ENCODE peak calls at places on chromosomes 13 and 19, in seven cellular contexts. A is H1, F is K562, J is GM12892, X is SK-N-SH, Q is HepG2, K is GM12878. Z is an unnamed sample.

GRCh38 chr19:7918615-7919421 is 1.3 kb upstream of the SNAPC2 start:
- DNase-seq in A (no peak), F (no peak), J (no peak), X (no peak), Q (peak; percentile 81), K (no peak), Z (no peak)

GRCh38 chr19:952680-953500 is 27.1 kb downstream of the ARID3A start:
- DNase-seq in A (no peak), F (peak; percentile 81), J (no peak), X (no peak), Q (peak; percentile 95), K (no peak), Z (no peak)

GRCh38 chr19:7069042-7069903 is at the start of gene ZNF557:
- DNase-seq in A (peak; percentile 87), F (peak; percentile 98), J (peak; percentile 85), X (peak; percentile 97), Q (peak; percentile 88), K (peak; percentile 88), Z (peak; percentile 86)

GRCh38 chr13:114202581-114202980 is 23.5 kb downstream of the CFAP97D2 start:
- DNase-seq in A (no peak), F (no peak), J (no peak), X (no peak), Q (no peak), K (no peak), Z (no peak)

GRCh38 chr19:33771308-33772101 is 25.2 kb upstream of the KCTD15 start:
- DNase-seq in A (peak; percentile 29), F (peak; percentile 82), J (peak; percentile 82), X (peak; percentile 92), Q (peak; percentile 50), K (no peak), Z (peak; percentile 85)

GRCh38 chr19:30155529-30156200 is 213.6 kb downstream of the URI1 start:
- DNase-seq in A (no peak), F (no peak), J (no peak), X (no peak), Q (no peak), K (no peak), Z (no peak)

GRCh38 chr13:114101831-114102520 is 30.4 kb downstream of the RASA3 start:
- DNase-seq in A (no peak), F (no peak), J (no peak), X (peak; percentile 37), Q (no peak), K (no peak), Z (no peak)

GRCh38 chr19:16544468-16545231 is 2.4 kb upstream of the CHERP start:
- DNase-seq in A (no peak), F (no peak), J (no peak), X (no peak), Q (no peak), K (no peak), Z (no peak)

GRCh38 chr19:35257113-35257461 is 8.3 kb downstream of the LSR start:
- DNase-seq in A (no peak), F (no peak), J (no peak), X (no peak), Q (no peak), K (no peak), Z (no peak)

GRCh38 chr13:78102121-78102677 is 183.6 kb upstream of the EDNRB start:
- DNase-seq in A (no peak), F (no peak), J (no peak), X (no peak), Q (no peak), K (peak; percentile 5), Z (no peak)

GRCh38 chr19:16325161-16325527 is 518 bp downstream of the KLF2 start:
- DNase-seq in A (no peak), F (peak; percentile 55), J (no peak), X (peak; percentile 65), Q (no peak), K (no peak), Z (no peak)

GRCh38 chr13:114151565-114152284 is 19.3 kb upstream of the RASA3 start:
- DNase-seq in A (no peak), F (peak; percentile 20), J (no peak), X (no peak), Q (no peak), K (no peak), Z (no peak)

GRCh38 chr13:112227031-112227430 is 149.1 kb upstream of the SPACA7 start:
- DNase-seq in A (no peak), F (no peak), J (no peak), X (no peak), Q (no peak), K (no peak), Z (no peak)

GRCh38 chr13:27120011-27120410 is 51.6 kb downstream of the USP12 start:
- DNase-seq in A (no peak), F (no peak), J (no peak), X (no peak), Q (no peak), K (no peak), Z (no peak)

GRCh38 chr19:27748551-27749152 is 1464.3 kb downstream of the UQCRFS1 start:
- DNase-seq in A (no peak), F (no peak), J (no peak), X (no peak), Q (no peak), K (no peak), Z (no peak)

GRCh38 chr19:41422456-41422855 is 4.7 kb downstream of the B3GNT8 start:
- DNase-seq in A (no peak), F (no peak), J (no peak), X (no peak), Q (no peak), K (no peak), Z (no peak)

GRCh38 chr19:17549088-17549740 is 6.2 kb upstream of the COLGALT1 start:
- DNase-seq in A (no peak), F (peak; percentile 42), J (no peak), X (no peak), Q (no peak), K (no peak), Z (no peak)

GRCh38 chr19:3506384-3507340 is 551 bp downstream of the FZR1 start:
- DNase-seq in A (no peak), F (peak; percentile 28), J (no peak), X (peak; percentile 66), Q (no peak), K (no peak), Z (no peak)

GRCh38 chr19:42546831-42547500 is 18.7 kb upstream of the CEACAM1 start:
- DNase-seq in A (no peak), F (no peak), J (no peak), X (no peak), Q (no peak), K (no peak), Z (no peak)

GRCh38 chr13:20350819-20351218 is 118.7 kb upstream of the GJB6 start:
- DNase-seq in A (no peak), F (no peak), J (no peak), X (no peak), Q (no peak), K (no peak), Z (no peak)

GRCh38 chr19:29173896-29174295 is 39.1 kb downstream of the UQCRFS1 start:
- DNase-seq in A (no peak), F (no peak), J (no peak), X (no peak), Q (no peak), K (no peak), Z (no peak)

GRCh38 chr13:26348966-26349365 is 95.0 kb downstream of the CDK8 start:
- DNase-seq in A (no peak), F (peak; percentile 9), J (no peak), X (no peak), Q (peak; percentile 5), K (no peak), Z (no peak)

GRCh38 chr19:3065675-3066357 is 3.5 kb upstream of the TLE5 start:
- DNase-seq in A (no peak), F (no peak), J (peak; percentile 74), X (peak; percentile 13), Q (peak; percentile 80), K (peak; percentile 73), Z (peak; percentile 73)

GRCh38 chr13:25347156-25347555 is 24.6 kb upstream of the ATP8A2 start:
- DNase-seq in A (no peak), F (no peak), J (no peak), X (no peak), Q (no peak), K (no peak), Z (no peak)

GRCh38 chr13:42420304-42420703 is 148.4 kb downstream of the AKAP11 start:
- DNase-seq in A (no peak), F (no peak), J (peak; percentile 13), X (no peak), Q (no peak), K (peak; percentile 68), Z (peak; percentile 11)

GRCh38 chr19:55641376-55642152 is 762 bp downstream of the ZNF580 start:
- DNase-seq in A (no peak), F (no peak), J (no peak), X (peak; percentile 45), Q (no peak), K (no peak), Z (no peak)

DNA sequence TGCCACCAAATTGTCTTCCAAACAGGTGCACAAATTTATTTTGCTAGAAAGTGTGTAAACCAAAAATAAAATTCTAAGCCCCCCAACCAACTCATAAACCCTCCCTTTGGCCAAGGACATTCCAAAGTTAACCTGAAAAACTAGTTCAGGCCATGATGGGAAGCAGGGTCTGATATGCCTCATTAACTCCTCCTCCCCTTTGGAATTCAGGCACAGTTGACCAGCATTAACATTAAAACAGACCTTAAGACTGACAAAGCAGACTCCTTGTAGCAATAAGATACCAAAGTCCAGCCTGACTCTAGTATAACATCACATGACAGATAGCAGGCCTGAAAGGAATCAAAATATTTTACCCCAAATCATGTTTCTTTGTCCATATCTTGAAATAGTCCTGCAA is 19.8 kb downstream of the NEK5 start:
- DNase-seq in A (no peak), F (no peak), J (no peak), X (no peak), Q (no peak), K (no peak), Z (no peak)
- TF ChIP-seq TAF1 in A (no peak), F (no peak), J (no peak), X (no peak), Q (no peak), K (no peak), Z (no peak)

DNA sequence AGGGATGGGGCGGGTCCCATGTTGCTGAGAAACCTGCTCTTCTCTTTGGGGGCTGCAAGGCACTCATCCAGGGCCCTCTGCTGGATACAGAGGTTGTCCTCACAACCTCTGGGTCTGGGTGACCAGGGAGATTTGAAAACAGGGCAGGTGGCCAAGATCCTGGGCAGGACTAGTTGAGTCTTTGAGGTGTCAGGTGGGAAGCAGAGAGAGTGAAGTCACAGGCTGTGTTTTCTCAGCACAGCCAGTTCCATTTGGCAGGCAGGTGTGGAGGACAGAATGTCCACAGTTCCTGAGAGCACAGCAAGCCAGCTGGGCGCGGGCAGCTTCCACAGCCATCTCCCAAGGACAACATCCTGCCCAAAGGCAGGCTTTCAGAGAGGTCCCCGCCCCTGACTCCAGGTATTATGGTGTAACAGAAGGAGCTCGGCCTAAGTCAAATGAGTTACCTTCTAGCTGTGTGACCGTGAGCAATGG is 118.8 kb downstream of the NUFIP1 start:
- DNase-seq in A (no peak), F (no peak), J (no peak), X (no peak), Q (no peak), K (no peak), Z (no peak)
- TF ChIP-seq POLR2AphosphoS5 in A (no peak), F (no peak), J (no peak), X (no peak), Q (no peak), K (no peak), Z (no peak)

GRCh38 chr13:30134578-30134977 is 172.8 kb downstream of the KATNAL1 start:
- DNase-seq in A (no peak), F (no peak), J (no peak), X (no peak), Q (no peak), K (no peak), Z (no peak)
- TF ChIP-seq TAF1 in A (no peak), F (no peak), J (no peak), X (no peak), Q (no peak), K (no peak), Z (no peak)

GRCh38 chr19:4977299-4978174 is 8.6 kb downstream of the KDM4B start:
- DNase-seq in A (no peak), F (no peak), J (no peak), X (peak; percentile 81), Q (no peak), K (no peak), Z (no peak)
- TF ChIP-seq POLR2AphosphoS5 in A (no peak), F (no peak), J (no peak), X (no peak), Q (no peak), K (no peak), Z (no peak)

Z was measured in GM12891.